ENCODE peak calls at places on chromosomes 5 and 9, in seven cellular contexts. S, L, X, K, I, Y and R are unnamed samples.

GRCh38 chr5:53403291-53403690 is 77.1 kb upstream of the FST start:
- DNase-seq in S (no peak), L (no peak), X (no peak), K (no peak), I (no peak), Y (no peak), R (no peak)

GRCh38 chr9:88578486-88579362 is 43.7 kb downstream of the NXNL2 start:
- DNase-seq in S (peak), L (no peak), X (peak), K (peak), I (peak), Y (peak), R (peak)

GRCh38 chr5:148984333-148984732 is 78.5 kb downstream of the SH3TC2 start:
- DNase-seq in S (no peak), L (no peak), X (no peak), K (no peak), I (no peak), Y (no peak), R (no peak)

GRCh38 chr9:20722221-20722620 is 38.2 kb downstream of the FOCAD start:
- DNase-seq in S (no peak), L (no peak), X (no peak), K (no peak), I (peak), Y (no peak), R (no peak)

GRCh38 chr5:78953092-78953800 is 31.9 kb downstream of the ARSB start:
- DNase-seq in S (no peak), L (no peak), X (no peak), K (no peak), I (no peak), Y (no peak), R (no peak)

GRCh38 chr9:77516781-77517180 is 131.3 kb downstream of the GNA14 start:
- DNase-seq in S (no peak), L (no peak), X (no peak), K (no peak), I (no peak), Y (no peak), R (no peak)

GRCh38 chr5:32170303-32171170 is 3.6 kb downstream of the GOLPH3 start:
- DNase-seq in S (no peak), L (peak), X (no peak), K (no peak), I (no peak), Y (no peak), R (no peak)

GRCh38 chr5:102611312-102611711 is 112.5 kb upstream of the SLCO6A1 start:
- DNase-seq in S (no peak), L (no peak), X (no peak), K (no peak), I (no peak), Y (no peak), R (no peak)

GRCh38 chr9:37503736-37504135 is 18.0 kb downstream of the POLR1E start:
- DNase-seq in S (peak), L (no peak), X (peak), K (peak), I (peak), Y (peak), R (peak)

GRCh38 chr9:113349434-113350337 is at the start of gene BSPRY:
- DNase-seq in S (peak), L (peak), X (no peak), K (peak), I (peak), Y (no peak), R (no peak)

GRCh38 chr5:142512680-142513042 is 173.2 kb downstream of the FGF1 start:
- DNase-seq in S (no peak), L (no peak), X (no peak), K (no peak), I (no peak), Y (no peak), R (no peak)

GRCh38 chr5:147860641-147861025 is 17.9 kb upstream of the SCGB3A2 start:
- DNase-seq in S (no peak), L (no peak), X (no peak), K (no peak), I (no peak), Y (no peak), R (no peak)

GRCh38 chr5:173679909-173680626 is 63.6 kb upstream of the BOD1 start:
- DNase-seq in S (no peak), L (no peak), X (no peak), K (no peak), I (no peak), Y (no peak), R (no peak)

GRCh38 chr5:140630296-140630695 is 2.7 kb downstream of the CD14 start:
- DNase-seq in S (no peak), L (no peak), X (no peak), K (no peak), I (no peak), Y (no peak), R (no peak)

GRCh38 chr5:68252678-68253520 is 37.3 kb downstream of the PIK3R1 start:
- DNase-seq in S (no peak), L (no peak), X (peak), K (peak), I (peak), Y (no peak), R (no peak)

GRCh38 chr9:137299938-137300337 is 2.1 kb downstream of the NRARP start:
- DNase-seq in S (no peak), L (no peak), X (no peak), K (no peak), I (no peak), Y (no peak), R (no peak)

GRCh38 chr5:34849253-34849652 is 10.3 kb downstream of the TTC23L start:
- DNase-seq in S (no peak), L (no peak), X (no peak), K (no peak), I (no peak), Y (no peak), R (no peak)

GRCh38 chr5:172501708-172502379 is 47.5 kb upstream of the SH3PXD2B start:
- DNase-seq in S (no peak), L (no peak), X (no peak), K (no peak), I (no peak), Y (no peak), R (no peak)

GRCh38 chr9:94144394-94144793 is 60.1 kb downstream of the PTPDC1 start:
- DNase-seq in S (no peak), L (no peak), X (no peak), K (no peak), I (no peak), Y (no peak), R (no peak)

GRCh38 chr5:71483355-71483754 is 27.9 kb downstream of the BDP1 start:
- DNase-seq in S (no peak), L (no peak), X (no peak), K (no peak), I (no peak), Y (no peak), R (no peak)

GRCh38 chr5:142749321-142749720 is 20.9 kb upstream of the ARHGAP26 start:
- DNase-seq in S (no peak), L (no peak), X (no peak), K (no peak), I (peak), Y (no peak), R (no peak)